ENCODE peak calls at places on chromosomes 13 and 19, in ten cellular contexts. K is Panc1, P is mesothelial cell of epicardium, V is psoas muscle, O is nephron progenitor cell, L is kidney epithelial cell, D is AG04450, X is hepatocyte, N is epithelial cell of esophagus, R is PC-9. W is an unnamed sample.

GRCh38 chr13:87669379-87669978 is 1.7 kb upstream of the SLITRK5 start:
- DNase-seq in N (peak; percentile 65), V (no peak), K (no peak), R (peak; percentile 43), P (no peak), D (no peak), O (no peak), L (no peak), X (peak; percentile 53), W (no peak)

GRCh38 chr13:97211357-97211756 is 10.8 kb upstream of the MBNL2 start:
- DNase-seq in N (no peak), D (no peak), O (no peak), X (no peak), K (no peak), P (no peak), V (no peak), R (no peak), L (no peak), W (no peak)

GRCh38 chr19:46460981-46461380 is 10.4 kb downstream of the PNMA8A start:
- DNase-seq in D (no peak), X (no peak), K (no peak), L (no peak), N (peak; percentile 92), R (no peak), V (no peak), O (no peak), P (no peak), W (no peak)

GRCh38 chr13:31227870-31228269 is 28.1 kb downstream of the B3GLCT start:
- DNase-seq in N (no peak), V (no peak), D (no peak), X (no peak), O (no peak), R (no peak), K (no peak), P (no peak), L (no peak), W (no peak)

GRCh38 chr13:58480011-58480410 is 848.5 kb downstream of the PCDH17 start:
- DNase-seq in X (no peak), K (no peak), N (no peak), D (no peak), O (no peak), L (no peak), P (no peak), R (no peak), V (no peak), W (no peak)

GRCh38 chr19:30046522-30046921 is 104.5 kb downstream of the URI1 start:
- DNase-seq in K (peak; percentile 4), O (no peak), D (no peak), X (no peak), N (no peak), R (no peak), L (no peak), V (no peak), P (no peak), W (no peak)

GRCh38 chr13:109110159-109110558 is 480.7 kb downstream of the MYO16 start:
- DNase-seq in V (no peak), P (no peak), L (no peak), X (no peak), R (no peak), K (no peak), D (no peak), O (no peak), N (no peak), W (no peak)

GRCh38 chr19:5893907-5894703 is 9.5 kb downstream of the NDUFA11 start:
- DNase-seq in V (no peak), X (no peak), O (peak; percentile 46), K (no peak), D (no peak), R (no peak), N (peak; percentile 35), L (no peak), P (no peak), W (no peak)

GRCh38 chr13:103471896-103472295 is 405.7 kb upstream of the SLC10A2 start:
- DNase-seq in V (no peak), N (no peak), K (no peak), R (peak; percentile 84), O (no peak), X (no peak), D (no peak), L (peak; percentile 34), P (no peak), W (no peak)

GRCh38 chr19:56840452-56841193 is at the start of the genes PEG3 and ZIM2:
- DNase-seq in D (no peak), P (no peak), L (no peak), K (no peak), X (no peak), R (no peak), N (no peak), V (peak; percentile 73), O (no peak), W (no peak)

GRCh38 chr19:38132781-38133180 is 91.2 kb downstream of the DPF1 start:
- DNase-seq in D (no peak), O (no peak), K (no peak), L (no peak), P (no peak), X (no peak), V (no peak), N (no peak), R (no peak), W (no peak)

GRCh38 chr13:99693812-99694211 is 192.5 kb downstream of the TM9SF2 start:
- DNase-seq in L (no peak), P (no peak), D (no peak), O (no peak), N (no peak), R (no peak), V (no peak), X (no peak), K (no peak), W (no peak)

GRCh38 chr13:90107658-90108057 is 1239.8 kb upstream of the MIR17HG start:
- DNase-seq in L (no peak), R (no peak), D (no peak), V (no peak), P (no peak), O (no peak), K (no peak), N (no peak), X (no peak), W (no peak)

GRCh38 chr19:4701557-4701956 is 22.1 kb downstream of the DPP9 start:
- DNase-seq in K (no peak), V (peak; percentile 72), N (no peak), L (no peak), X (no peak), R (no peak), O (no peak), D (no peak), P (no peak), W (no peak)
- TF ChIP-seq CTCF in K (no peak), V (no peak), N (no peak), L (no peak), X (no peak), R (no peak), O (no peak), D (no peak), P (no peak), W (no peak)

GRCh38 chr19:19525611-19526380 is 2.9 kb upstream of the YJEFN3 start:
- DNase-seq in O (peak; percentile 37), N (no peak), K (no peak), P (no peak), X (no peak), D (no peak), V (no peak), L (no peak), R (no peak), W (no peak)
- TF ChIP-seq CTCF in O (no peak), N (no peak), K (no peak), P (no peak), X (no peak), D (no peak), V (no peak), L (no peak), R (no peak), W (no peak)

GRCh38 chr13:69324109-69324886 is 783.3 kb upstream of the ATXN8OS start:
- DNase-seq in K (no peak), R (no peak), P (no peak), L (no peak), N (peak; percentile 37), O (no peak), V (no peak), D (no peak), X (peak; percentile 39), W (no peak)
- TF ChIP-seq CTCF in K (peak; percentile 19), R (peak; percentile 54), P (peak; percentile 49), L (peak; percentile 16), N (peak; percentile 19), O (peak; percentile 10), V (no peak), D (no peak), X (peak; percentile 62), W (peak; percentile 85)

DNA sequence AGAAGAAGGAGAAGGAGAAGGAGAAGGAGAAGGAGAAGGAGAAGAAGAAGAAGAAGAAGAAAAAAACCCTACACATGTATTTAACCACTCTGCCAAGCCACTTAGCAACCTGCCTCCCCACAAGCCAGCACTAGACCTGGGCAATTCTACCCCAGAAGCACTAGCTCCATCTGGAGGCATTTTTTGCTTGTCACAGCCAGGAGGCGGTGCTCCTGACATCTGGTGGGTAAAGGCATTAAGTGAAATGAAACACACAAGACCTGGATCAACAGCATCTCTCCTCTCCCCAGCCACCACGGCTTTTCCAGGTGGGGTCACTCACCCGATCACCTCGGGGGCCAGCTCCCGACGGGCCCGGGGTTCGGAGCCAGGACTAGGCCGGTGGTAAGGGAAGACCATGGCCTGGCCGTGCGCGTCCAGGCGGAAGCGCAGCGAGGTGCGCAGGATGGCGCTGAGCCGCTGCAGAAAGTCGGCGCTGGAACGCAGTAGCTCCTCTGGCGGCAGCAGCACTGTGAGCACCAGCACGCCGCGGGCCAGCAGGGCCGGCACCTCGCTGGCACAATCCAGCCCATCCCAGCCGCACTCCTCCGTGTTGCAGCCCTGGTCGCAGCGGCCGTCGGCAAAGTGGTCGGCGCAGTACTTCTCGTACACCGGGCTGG is 26.9 kb downstream of the NOTCH3 start:
- DNase-seq in L (no peak), N (no peak), X (no peak), V (no peak), D (no peak), P (no peak), R (no peak), K (no peak), O (no peak), W (no peak)
- TF ChIP-seq CTCF in L (peak; percentile 13), N (peak; percentile 8), X (no peak), V (no peak), D (peak; percentile 33), P (no peak), R (peak; percentile 39), K (peak; percentile 63), O (no peak), W (peak; percentile 37)